ENCODE peak calls at places on chromosomes 4 and X, in six cellular contexts. G is uterus, N is AG09309, M is body of pancreas, P is left ventricle myocardium inferior, X is astrocyte of the cerebellum. A is an unnamed sample.

GRCh38 chr4:175584172-175584571 is 227.9 kb downstream of the GPM6A start:
- DNase-seq in P (no peak), X (no peak), G (no peak), N (no peak), M (no peak), A (no peak)

GRCh38 chrX:10833299-10834169 is 213.1 kb upstream of the MID1 start:
- DNase-seq in X (no peak), M (peak; percentile 42), G (peak; percentile 24), N (no peak), P (no peak), A (no peak)

GRCh38 chr4:109365944-109366343 is 63.5 kb upstream of the COL25A1 start:
- DNase-seq in X (no peak), N (no peak), M (no peak), G (no peak), P (no peak), A (no peak)

GRCh38 chrX:100609591-100609990 is 24.9 kb downstream of the TNMD start:
- DNase-seq in M (no peak), X (no peak), G (no peak), P (no peak), N (no peak), A (no peak)

GRCh38 chrX:132219343-132219768 is at the start of gene RAP2C:
- DNase-seq in N (peak; percentile 13), P (peak; percentile 74), X (no peak), M (peak; percentile 78), G (peak; percentile 66), A (no peak)

GRCh38 chr4:52241916-52242315 is 190.8 kb downstream of the SPATA18 start:
- DNase-seq in X (no peak), G (no peak), N (peak; percentile 13), P (no peak), M (no peak), A (no peak)

GRCh38 chrX:43559643-43560042 is 96.5 kb upstream of the MAOA start:
- DNase-seq in G (peak; percentile 39), X (peak; percentile 12), N (no peak), M (peak; percentile 46), P (peak; percentile 13), A (no peak)

GRCh38 chr4:173334891-173335754 is 965 bp upstream of the HMGB2 start:
- DNase-seq in X (peak; percentile 29), M (peak; percentile 43), P (peak; percentile 60), G (peak; percentile 50), N (no peak), A (peak; percentile 55)

GRCh38 chr4:2412885-2413716 is 5.3 kb downstream of the ZFYVE28 start:
- DNase-seq in X (peak; percentile 94), M (peak; percentile 92), G (peak; percentile 63), P (peak; percentile 76), N (peak; percentile 81), A (peak; percentile 69)

GRCh38 chr4:96603635-96604034 is 763.7 kb downstream of the PDHA2 start:
- DNase-seq in P (no peak), M (no peak), X (no peak), G (no peak), N (no peak), A (no peak)

GRCh38 chr4:179124957-179125356 is 1682.7 kb upstream of the AGA start:
- DNase-seq in N (no peak), M (no peak), P (no peak), X (no peak), G (no peak), A (no peak)

GRCh38 chr4:150126201-150126879 is 48.1 kb downstream of the DCLK2 start:
- DNase-seq in P (no peak), G (no peak), X (no peak), M (no peak), N (no peak), A (no peak)

GRCh38 chrX:16250296-16250695 is 83.0 kb downstream of the MAGEB17 start:
- DNase-seq in X (no peak), M (no peak), G (no peak), N (no peak), P (no peak), A (no peak)

GRCh38 chr4:57168986-57169385 is 58.8 kb upstream of the IGFBP7 start:
- DNase-seq in N (no peak), X (no peak), G (no peak), M (no peak), P (no peak), A (no peak)

GRCh38 chr4:141501931-141502330 is 134.5 kb upstream of the IL15 start:
- DNase-seq in G (no peak), N (no peak), P (no peak), X (no peak), M (no peak), A (no peak)

GRCh38 chr4:69057620-69058409 is 38.5 kb upstream of the UGT2B7 start:
- DNase-seq in X (no peak), P (no peak), M (peak; percentile 28), N (no peak), G (no peak), A (no peak)

GRCh38 chr4:25911356-25911755 is 2.7 kb upstream of the SMIM20 start:
- DNase-seq in N (no peak), P (no peak), G (no peak), M (no peak), X (no peak), A (no peak)

GRCh38 chr4:7970031-7970946 is 30.6 kb upstream of the AFAP1 start:
- DNase-seq in N (no peak), G (no peak), P (no peak), X (no peak), M (no peak), A (peak; percentile 49)

GRCh38 chrX:850471-850916 is 219.9 kb downstream of the SHOX start:
- DNase-seq in G (no peak), P (no peak), N (no peak), X (no peak), M (no peak), A (no peak)

GRCh38 chr4:41176357-41176756 is 38.0 kb downstream of the APBB2 start:
- DNase-seq in X (no peak), M (no peak), G (no peak), N (no peak), P (no peak), A (no peak)
- H3K4me3 ChIP-seq in X (no peak overlapping the region), M (no peak overlapping the region), G (no peak overlapping the region), N (no peak overlapping the region), P (no peak overlapping the region), A (no peak overlapping the region)

GRCh38 chr4:151407466-151408379 is 1.3 kb upstream of the FHIP1A start:
- DNase-seq in N (no peak), M (peak; percentile 58), G (peak; percentile 15), P (peak; percentile 16), X (no peak), A (peak; percentile 30)
- TF ChIP-seq CTCF in N (no peak), M (no peak), G (no peak), P (no peak), X (no peak), A (no peak)

DNA sequence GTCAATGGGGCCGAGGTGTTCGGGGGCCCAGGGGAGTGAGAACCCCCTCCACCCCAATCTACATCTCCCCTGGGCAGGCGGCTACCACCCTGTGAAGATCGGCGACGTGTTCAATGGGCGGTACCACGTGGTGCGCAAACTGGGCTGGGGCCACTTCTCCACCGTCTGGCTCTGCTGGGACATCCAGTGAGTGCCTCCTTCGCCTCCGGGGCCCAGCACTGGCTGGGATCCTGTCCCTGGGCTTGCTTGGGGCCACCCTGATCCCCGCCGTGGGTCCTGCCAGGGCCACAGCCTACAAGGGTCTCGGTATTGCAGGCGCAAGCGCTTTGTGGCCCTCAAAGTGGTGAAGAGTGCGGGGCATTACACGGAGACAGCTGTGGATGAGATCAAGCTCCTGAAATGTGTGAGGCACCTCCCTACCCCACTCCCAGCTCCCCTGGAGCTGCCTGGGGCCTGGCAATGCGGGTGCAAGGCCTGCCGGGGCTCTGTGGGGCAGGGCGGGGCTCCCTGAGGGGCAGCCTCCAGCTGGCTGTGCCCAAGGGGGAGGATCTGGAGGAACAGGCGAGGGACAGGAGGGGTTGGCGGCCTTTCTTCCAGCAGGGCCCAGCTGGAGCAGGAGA is 697 bp downstream of the SRPK3 start:
- DNase-seq in X (no peak), N (no peak), G (no peak), P (peak; percentile 32), M (no peak), A (no peak)
- H3K4me3 ChIP-seq in X (no peak overlapping the region), N (no peak overlapping the region), G (no peak overlapping the region), P (peak overlapping the region; percentile 59), M (no peak overlapping the region), A (no peak overlapping the region)

GRCh38 chr4:170721812-170722373 is 632.1 kb upstream of the AADAT start:
- DNase-seq in N (no peak), M (no peak), G (no peak), X (no peak), P (no peak), A (no peak)

GRCh38 chr4:170716868-170717267 is 627.1 kb upstream of the AADAT start:
- DNase-seq in M (no peak), P (no peak), N (no peak), G (no peak), X (no peak), A (no peak)
- TF ChIP-seq CTCF in M (no peak), P (no peak), N (no peak), G (no peak), X (no peak), A (peak; percentile 13)

DNA sequence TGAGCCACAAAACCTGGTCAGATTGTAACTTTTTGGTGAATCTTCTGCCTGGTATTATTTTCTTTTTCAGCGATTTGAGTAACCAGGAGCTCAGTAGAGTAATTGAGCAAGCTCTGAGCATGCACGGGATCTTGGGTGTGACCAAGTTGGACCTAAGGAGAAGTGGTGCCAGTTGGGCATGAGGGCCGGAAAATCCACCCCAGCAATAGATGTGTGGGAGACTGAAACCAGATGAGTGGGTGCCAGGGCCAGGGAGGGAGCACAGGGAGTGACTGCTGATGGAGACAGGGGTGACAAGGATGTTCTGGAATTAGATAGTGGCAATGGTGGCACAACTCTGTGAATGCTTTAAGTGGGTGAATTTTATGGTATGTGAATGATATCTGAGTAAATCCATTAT is 3.7 kb upstream of the CCNQ start:
- DNase-seq in P (no peak), G (no peak), N (no peak), X (no peak), M (no peak), A (no peak)
- H3K4me3 ChIP-seq in P (no peak overlapping the region), G (no peak overlapping the region), N (no peak overlapping the region), X (no peak overlapping the region), M (no peak overlapping the region), A (no peak overlapping the region)

A was measured in GM12864.